ENCODE peak calls at places on chromosomes 5 and 9, in seven cellular contexts. One of them, this sample, is unnamed.
A peak's percentile ranks its signal among the peaks of the same experiment; 100 is the strongest.

GRCh38 chr5:173298213-173298933 is 29.8 kb downstream of the STC2 start:
- DNase-seq in tibial artery: no peak
- DNase-seq in H9: no peak
- DNase-seq in MM.1S: no peak
- DNase-seq in psoas muscle: no peak
- DNase-seq in mammary epithelial cell: no peak
- DNase-seq in DND-41: no peak
- DNase-seq in this sample: no peak

GRCh38 chr9:134738869-134739659 is 97.5 kb downstream of the COL5A1 start:
- DNase-seq in tibial artery: peak; percentile 84
- DNase-seq in H9: peak; percentile 77
- DNase-seq in MM.1S: no peak
- DNase-seq in psoas muscle: peak; percentile 87
- DNase-seq in mammary epithelial cell: peak; percentile 23
- DNase-seq in DND-41: peak; percentile 39
- DNase-seq in this sample: peak; percentile 73

GRCh38 chr9:106880081-106880480 is 17.1 kb downstream of the ZNF462 start:
- DNase-seq in tibial artery: no peak
- DNase-seq in H9: no peak
- DNase-seq in MM.1S: no peak
- DNase-seq in psoas muscle: no peak
- DNase-seq in mammary epithelial cell: peak; percentile 45
- DNase-seq in DND-41: no peak
- DNase-seq in this sample: no peak

GRCh38 chr5:53858700-53859456 is 298.4 kb downstream of the NDUFS4 start:
- DNase-seq in tibial artery: no peak
- DNase-seq in H9: no peak
- DNase-seq in MM.1S: no peak
- DNase-seq in psoas muscle: no peak
- DNase-seq in mammary epithelial cell: no peak
- DNase-seq in DND-41: no peak
- DNase-seq in this sample: no peak

GRCh38 chr9:97567894-97568202 is 65.3 kb downstream of the TSTD2 start:
- DNase-seq in tibial artery: no peak
- DNase-seq in H9: peak; percentile 11
- DNase-seq in MM.1S: no peak
- DNase-seq in psoas muscle: peak; percentile 78
- DNase-seq in mammary epithelial cell: no peak
- DNase-seq in DND-41: no peak
- DNase-seq in this sample: no peak

GRCh38 chr5:43232943-43233833 is 41.2 kb downstream of the NIM1K start:
- DNase-seq in tibial artery: no peak
- DNase-seq in H9: no peak
- DNase-seq in MM.1S: peak; percentile 15
- DNase-seq in psoas muscle: no peak
- DNase-seq in mammary epithelial cell: no peak
- DNase-seq in DND-41: no peak
- DNase-seq in this sample: no peak

GRCh38 chr5:140295414-140295813 is 7.5 kb downstream of the PFDN1 start:
- DNase-seq in tibial artery: no peak
- DNase-seq in H9: no peak
- DNase-seq in MM.1S: peak; percentile 45
- DNase-seq in psoas muscle: no peak
- DNase-seq in mammary epithelial cell: peak; percentile 93
- DNase-seq in DND-41: no peak
- DNase-seq in this sample: peak; percentile 69

GRCh38 chr9:83199240-83199639 is 136.3 kb upstream of the RASEF start:
- DNase-seq in tibial artery: no peak
- DNase-seq in H9: peak; percentile 35
- DNase-seq in MM.1S: peak; percentile 24
- DNase-seq in psoas muscle: no peak
- DNase-seq in mammary epithelial cell: peak; percentile 46
- DNase-seq in DND-41: no peak
- DNase-seq in this sample: peak; percentile 75

GRCh38 chr9:128245293-128246151 is 30.3 kb downstream of the GOLGA2 start:
- DNase-seq in tibial artery: no peak
- DNase-seq in H9: peak; percentile 65
- DNase-seq in MM.1S: no peak
- DNase-seq in psoas muscle: peak; percentile 72
- DNase-seq in mammary epithelial cell: no peak
- DNase-seq in DND-41: no peak
- DNase-seq in this sample: no peak

GRCh38 chr9:133050142-133050541 is 11.6 kb upstream of the CEL start:
- DNase-seq in tibial artery: no peak
- DNase-seq in H9: no peak
- DNase-seq in MM.1S: no peak
- DNase-seq in psoas muscle: peak; percentile 53
- DNase-seq in mammary epithelial cell: no peak
- DNase-seq in DND-41: no peak
- DNase-seq in this sample: peak; percentile 57

GRCh38 chr9:72477862-72478564 is 43.4 kb upstream of the TMC1 start:
- DNase-seq in tibial artery: no peak
- DNase-seq in H9: no peak
- DNase-seq in MM.1S: no peak
- DNase-seq in psoas muscle: no peak
- DNase-seq in mammary epithelial cell: peak; percentile 80
- DNase-seq in DND-41: no peak
- DNase-seq in this sample: peak; percentile 42

GRCh38 chr5:72501475-72501874 is 5.7 kb downstream of the ZNF366 start:
- DNase-seq in tibial artery: no peak
- DNase-seq in H9: no peak
- DNase-seq in MM.1S: no peak
- DNase-seq in psoas muscle: no peak
- DNase-seq in mammary epithelial cell: no peak
- DNase-seq in DND-41: no peak
- DNase-seq in this sample: no peak

GRCh38 chr9:129585352-129585751 is 35.5 kb downstream of the C9orf50 start:
- DNase-seq in tibial artery: no peak
- DNase-seq in H9: no peak
- DNase-seq in MM.1S: no peak
- DNase-seq in psoas muscle: no peak
- DNase-seq in mammary epithelial cell: no peak
- DNase-seq in DND-41: no peak
- DNase-seq in this sample: no peak

GRCh38 chr9:97981828-97982164 is 1.3 kb upstream of the ANP32B start:
- DNase-seq in tibial artery: no peak
- DNase-seq in H9: no peak
- DNase-seq in MM.1S: no peak
- DNase-seq in psoas muscle: no peak
- DNase-seq in mammary epithelial cell: no peak
- DNase-seq in DND-41: no peak
- DNase-seq in this sample: no peak

GRCh38 chr5:37777472-37778135 is 62.2 kb downstream of the GDNF start:
- DNase-seq in tibial artery: no peak
- DNase-seq in H9: no peak
- DNase-seq in MM.1S: no peak
- DNase-seq in psoas muscle: peak; percentile 47
- DNase-seq in mammary epithelial cell: no peak
- DNase-seq in DND-41: no peak
- DNase-seq in this sample: no peak

GRCh38 chr5:145243016-145243415 is 592.1 kb downstream of the PRELID2 start:
- DNase-seq in tibial artery: no peak
- DNase-seq in H9: no peak
- DNase-seq in MM.1S: no peak
- DNase-seq in psoas muscle: no peak
- DNase-seq in mammary epithelial cell: no peak
- DNase-seq in DND-41: no peak
- DNase-seq in this sample: no peak

GRCh38 chr9:94802795-94803194 is 76.3 kb downstream of the AOPEP start:
- DNase-seq in tibial artery: no peak
- DNase-seq in H9: no peak
- DNase-seq in MM.1S: peak; percentile 33
- DNase-seq in psoas muscle: no peak
- DNase-seq in mammary epithelial cell: peak; percentile 81
- DNase-seq in DND-41: no peak
- DNase-seq in this sample: no peak

GRCh38 chr9:105973811-105974407 is 279.6 kb downstream of the TMEM38B start:
- DNase-seq in tibial artery: no peak
- DNase-seq in H9: no peak
- DNase-seq in MM.1S: no peak
- DNase-seq in psoas muscle: no peak
- DNase-seq in mammary epithelial cell: no peak
- DNase-seq in DND-41: no peak
- DNase-seq in this sample: no peak

GRCh38 chr5:110062246-110062645 is 372.5 kb downstream of the MAN2A1 start:
- DNase-seq in tibial artery: no peak
- DNase-seq in H9: no peak
- DNase-seq in MM.1S: no peak
- DNase-seq in psoas muscle: no peak
- DNase-seq in mammary epithelial cell: no peak
- DNase-seq in DND-41: no peak
- DNase-seq in this sample: no peak

GRCh38 chr5:129747847-129748407 is at the start of gene MINAR2:
- DNase-seq in tibial artery: no peak
- DNase-seq in H9: no peak
- DNase-seq in MM.1S: no peak
- DNase-seq in psoas muscle: no peak
- DNase-seq in mammary epithelial cell: no peak
- DNase-seq in DND-41: no peak
- DNase-seq in this sample: no peak

GRCh38 chr9:2159521-2160417 is 144.6 kb downstream of the SMARCA2 start:
- DNase-seq in tibial artery: no peak
- DNase-seq in H9: no peak
- DNase-seq in MM.1S: peak; percentile 38
- DNase-seq in psoas muscle: no peak
- DNase-seq in mammary epithelial cell: peak; percentile 45
- DNase-seq in DND-41: no peak
- DNase-seq in this sample: no peak

GRCh38 chr5:174571662-174572397 is 152.6 kb upstream of the MSX2 start:
- DNase-seq in tibial artery: peak; percentile 73
- DNase-seq in H9: peak; percentile 49
- DNase-seq in MM.1S: no peak
- DNase-seq in psoas muscle: no peak
- DNase-seq in mammary epithelial cell: peak; percentile 85
- DNase-seq in DND-41: no peak
- DNase-seq in this sample: peak; percentile 62

DNA sequence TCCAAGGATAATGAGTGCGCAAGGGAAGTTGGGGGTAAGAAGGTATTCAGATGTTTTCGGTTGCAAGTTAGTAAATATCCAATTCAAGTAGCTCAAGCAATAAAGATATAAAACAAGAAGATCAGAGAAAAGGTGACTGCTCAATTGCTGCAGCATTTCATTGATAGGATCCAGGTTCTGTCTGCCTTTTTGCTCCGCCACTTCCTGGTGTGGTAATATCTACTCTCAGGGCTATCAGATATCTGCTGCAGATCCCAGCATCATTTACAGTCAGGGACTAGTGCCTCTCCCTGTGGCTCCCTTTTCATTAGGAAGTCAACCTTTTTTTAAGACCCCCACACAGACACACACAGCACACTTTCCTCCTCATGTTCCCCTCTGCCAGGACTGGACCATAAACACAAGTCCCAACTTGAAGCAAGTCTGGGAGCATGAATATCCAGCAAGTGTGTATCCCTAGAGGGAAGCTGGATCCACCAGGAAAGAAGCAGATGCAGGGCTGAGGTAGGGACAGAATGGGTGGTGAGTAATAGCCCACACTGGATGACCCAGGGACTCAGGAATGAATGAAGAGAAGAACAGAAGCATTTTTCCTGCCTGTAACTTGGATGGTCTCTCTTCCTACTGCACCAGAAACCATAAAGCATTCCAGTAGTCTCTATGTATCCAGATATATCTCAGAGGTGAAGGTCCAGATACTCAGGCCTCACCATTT is 53.7 kb downstream of the ZNF622 start:
- DNase-seq in tibial artery: no peak
- DNase-seq in H9: no peak
- DNase-seq in MM.1S: no peak
- DNase-seq in psoas muscle: no peak
- DNase-seq in mammary epithelial cell: peak; percentile 61
- DNase-seq in DND-41: no peak
- DNase-seq in this sample: no peak
- H3K27ac ChIP-seq in tibial artery: no peak overlapping the region
- H3K27ac ChIP-seq in H9: no peak overlapping the region
- H3K27ac ChIP-seq in MM.1S: no peak overlapping the region
- H3K27ac ChIP-seq in psoas muscle: no peak overlapping the region
- H3K27ac ChIP-seq in mammary epithelial cell: peak overlapping the region; percentile 9
- H3K27ac ChIP-seq in DND-41: no peak overlapping the region
- H3K27ac ChIP-seq in this sample: no peak overlapping the region

DNA sequence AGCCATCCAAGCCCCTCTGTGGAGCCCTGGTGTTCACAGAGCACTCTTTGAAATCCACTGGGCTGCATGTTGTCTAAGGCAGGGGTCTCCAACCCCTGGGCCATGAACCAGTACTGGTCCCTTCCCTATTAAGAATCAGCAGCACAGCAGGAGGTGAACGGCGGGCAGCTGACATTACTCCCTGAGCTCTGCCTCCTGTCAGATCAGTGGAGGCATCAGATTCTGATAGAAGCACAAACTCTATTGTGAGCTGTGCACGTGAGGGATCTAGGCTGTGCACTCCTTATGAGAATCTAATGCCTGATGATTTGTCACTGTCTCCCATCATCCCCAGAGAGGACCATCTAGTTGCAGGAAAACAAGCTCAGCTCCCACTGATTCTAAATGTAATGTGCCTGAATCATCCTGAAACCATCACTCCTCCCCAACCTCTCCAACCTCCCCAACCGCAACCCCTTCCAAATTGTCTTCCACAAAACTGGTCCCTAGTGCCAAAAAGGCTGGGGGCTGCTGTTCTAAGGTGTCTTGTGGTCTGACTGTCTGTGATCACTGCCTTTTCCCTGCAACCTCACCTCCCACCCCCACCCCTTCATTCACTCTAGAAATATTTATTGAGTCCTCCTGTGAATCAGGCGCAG is 171.4 kb upstream of the RAI14 start:
- DNase-seq in tibial artery: no peak
- DNase-seq in H9: peak; percentile 35
- DNase-seq in MM.1S: no peak
- DNase-seq in psoas muscle: no peak
- DNase-seq in mammary epithelial cell: no peak
- DNase-seq in DND-41: no peak
- DNase-seq in this sample: no peak
- H3K27ac ChIP-seq in tibial artery: no peak overlapping the region
- H3K27ac ChIP-seq in H9: no peak overlapping the region
- H3K27ac ChIP-seq in MM.1S: no peak overlapping the region
- H3K27ac ChIP-seq in psoas muscle: no peak overlapping the region
- H3K27ac ChIP-seq in mammary epithelial cell: no peak overlapping the region
- H3K27ac ChIP-seq in DND-41: no peak overlapping the region
- H3K27ac ChIP-seq in this sample: peak overlapping the region; percentile 82

DNA sequence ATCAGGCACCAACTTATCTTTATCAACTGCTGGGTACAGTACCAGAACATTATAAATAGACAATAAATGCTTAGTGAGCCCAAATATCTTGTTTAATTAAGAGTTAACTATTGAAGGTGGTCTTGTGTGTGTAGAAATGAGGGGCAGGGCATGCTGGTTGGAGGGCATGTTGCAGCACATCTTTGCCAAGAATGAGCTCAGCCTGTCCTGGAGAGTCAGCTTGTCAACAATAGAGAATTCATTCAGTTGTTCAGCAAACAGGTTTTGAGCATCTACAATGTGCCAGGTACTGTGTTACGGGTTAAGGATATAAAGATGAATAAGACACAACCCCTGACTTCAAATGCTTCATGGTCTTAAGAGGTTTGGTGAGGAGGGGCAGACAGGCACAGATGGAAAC is 19.2 kb upstream of the F2RL1 start:
- DNase-seq in tibial artery: no peak
- DNase-seq in H9: no peak
- DNase-seq in MM.1S: no peak
- DNase-seq in psoas muscle: no peak
- DNase-seq in mammary epithelial cell: no peak
- DNase-seq in DND-41: no peak
- DNase-seq in this sample: no peak
- H3K27ac ChIP-seq in tibial artery: no peak overlapping the region
- H3K27ac ChIP-seq in H9: no peak overlapping the region
- H3K27ac ChIP-seq in MM.1S: no peak overlapping the region
- H3K27ac ChIP-seq in psoas muscle: no peak overlapping the region
- H3K27ac ChIP-seq in mammary epithelial cell: no peak overlapping the region
- H3K27ac ChIP-seq in DND-41: no peak overlapping the region
- H3K27ac ChIP-seq in this sample: no peak overlapping the region

GRCh38 chr5:143195496-143195895 is 208.0 kb downstream of the NR3C1 start:
- DNase-seq in tibial artery: no peak
- DNase-seq in H9: no peak
- DNase-seq in MM.1S: no peak
- DNase-seq in psoas muscle: no peak
- DNase-seq in mammary epithelial cell: peak; percentile 66
- DNase-seq in DND-41: no peak
- DNase-seq in this sample: no peak
- H3K27ac ChIP-seq in tibial artery: no peak overlapping the region
- H3K27ac ChIP-seq in H9: no peak overlapping the region
- H3K27ac ChIP-seq in MM.1S: no peak overlapping the region
- H3K27ac ChIP-seq in psoas muscle: peak overlapping the region; percentile 21
- H3K27ac ChIP-seq in mammary epithelial cell: peak overlapping the region; percentile 45
- H3K27ac ChIP-seq in DND-41: no peak overlapping the region
- H3K27ac ChIP-seq in this sample: no peak overlapping the region

This sample was measured in body of pancreas.